ENCODE peak calls at places on chromosomes 1 and 21, in eight cellular contexts. D is heart left ventricle, Q is AG20443, V is T-helper 2 cell, T is fibroblast of mammary gland, X is body of pancreas, F is C1 segment of cervical spinal cord, Y is cerebellum. K is an unnamed sample.

GRCh38 chr1:201028473-201028889 is 5.0 kb upstream of the KIF21B start:
- DNase-seq in Q (no peak), Y (no peak), X (peak), D (no peak), V (no peak), F (no peak), T (peak), K (peak)

GRCh38 chr1:178238722-178239510 is 145.0 kb downstream of the RASAL2 start:
- DNase-seq in Q (peak), F (no peak), D (no peak), X (no peak), Y (no peak), T (peak), V (no peak), K (no peak)

GRCh38 chr1:84442256-84442655 is 36.8 kb upstream of the RPF1 start:
- DNase-seq in Y (no peak), X (no peak), F (no peak), D (no peak), V (no peak), T (peak), Q (peak), K (no peak)

GRCh38 chr1:91537281-91538069 is 36.8 kb downstream of the CDC7 start:
- DNase-seq in V (no peak), Q (peak), T (peak), D (no peak), F (no peak), X (no peak), Y (no peak), K (no peak)

GRCh38 chr1:36387141-36387949 is 1.6 kb upstream of the STK40 start:
- DNase-seq in Q (peak), D (no peak), T (peak), V (no peak), F (peak), X (no peak), Y (no peak), K (no peak)

GRCh38 chr21:39724944-39725343 is 20.0 kb upstream of the IGSF5 start:
- DNase-seq in Y (no peak), X (no peak), V (no peak), T (no peak), F (no peak), D (no peak), Q (no peak), K (no peak)

GRCh38 chr21:37899141-37899540 is 17.1 kb downstream of the KCNJ6 start:
- DNase-seq in D (no peak), V (no peak), X (no peak), F (no peak), T (no peak), Q (peak), Y (no peak), K (no peak)

GRCh38 chr1:17653728-17654351 is 101.3 kb upstream of the ACTL8 start:
- DNase-seq in F (peak), D (no peak), Y (peak), Q (peak), V (no peak), X (peak), T (peak), K (peak)

GRCh38 chr1:156281281-156282142 is 1.1 kb downstream of the SMG5 start:
- DNase-seq in T (peak), D (peak), X (no peak), F (no peak), V (no peak), Q (peak), Y (no peak), K (peak)

GRCh38 chr1:179058343-179059184 is 23.3 kb upstream of the TOR3A start:
- DNase-seq in Q (peak), D (no peak), T (no peak), V (no peak), Y (no peak), F (no peak), X (no peak), K (no peak)

GRCh38 chr1:119112791-119113190 is 27.7 kb downstream of the WARS2 start:
- DNase-seq in F (no peak), V (no peak), X (no peak), D (no peak), T (peak), Q (no peak), Y (no peak), K (no peak)

GRCh38 chr1:171718216-171718615 is 23.6 kb downstream of the VAMP4 start:
- DNase-seq in Y (no peak), X (no peak), V (no peak), T (peak), D (no peak), Q (peak), F (no peak), K (no peak)

GRCh38 chr1:84582802-84583587 is 8.8 kb upstream of the CTBS start:
- DNase-seq in X (no peak), Q (peak), T (no peak), D (no peak), Y (no peak), V (no peak), F (no peak), K (no peak)

GRCh38 chr1:43572551-43572950 is 41.9 kb downstream of the PTPRF start:
- DNase-seq in F (no peak), T (no peak), Q (no peak), Y (no peak), D (no peak), X (no peak), V (no peak), K (no peak)

GRCh38 chr1:162373541-162374375 is 2.9 kb downstream of the SPATA46 start:
- DNase-seq in X (no peak), F (no peak), Q (no peak), Y (peak), D (no peak), V (no peak), T (peak), K (no peak)

GRCh38 chr1:55970711-55971110 is 608.7 kb downstream of the PLPP3 start:
- DNase-seq in T (peak), X (no peak), Y (no peak), V (no peak), F (no peak), Q (peak), D (no peak), K (no peak)

GRCh38 chr1:78255849-78256248 is 210.1 kb downstream of the GIPC2 start:
- DNase-seq in Y (no peak), Q (no peak), D (no peak), T (peak), X (no peak), V (no peak), F (no peak), K (no peak)

GRCh38 chr1:66980745-66981367 is 56.1 kb downstream of the MIER1 start:
- DNase-seq in Q (no peak), F (no peak), X (no peak), Y (no peak), T (peak), V (no peak), D (no peak), K (no peak)

GRCh38 chr1:230250676-230251075 is 175.5 kb downstream of the PGBD5 start:
- DNase-seq in F (no peak), Y (no peak), X (no peak), Q (no peak), D (no peak), V (no peak), T (no peak), K (no peak)

GRCh38 chr1:234848972-234849641 is 239.1 kb upstream of the IRF2BP2 start:
- DNase-seq in Q (peak), D (no peak), Y (no peak), F (no peak), V (no peak), X (no peak), T (peak), K (no peak)

GRCh38 chr1:93995837-93996526 is 86.8 kb upstream of the GCLM start:
- DNase-seq in V (no peak), Y (no peak), F (no peak), D (no peak), Q (no peak), X (no peak), T (no peak), K (no peak)

GRCh38 chr1:167701510-167701909 is 20.3 kb upstream of the MPZL1 start:
- DNase-seq in V (no peak), D (no peak), X (no peak), T (no peak), F (no peak), Y (no peak), Q (no peak), K (no peak)

GRCh38 chr1:179776831-179777230 is 33.7 kb downstream of the FAM163A start:
- DNase-seq in F (no peak), D (no peak), Y (no peak), X (no peak), V (no peak), Q (no peak), T (no peak), K (no peak)

GRCh38 chr21:33750017-33750416 is 107.7 kb downstream of the ITSN1 start:
- DNase-seq in Y (no peak), V (no peak), T (no peak), D (peak), Q (no peak), X (peak), F (no peak), K (no peak)

GRCh38 chr1:161408404-161409085 is 40.9 kb upstream of the CFAP126 start:
- DNase-seq in Q (no peak), F (no peak), T (no peak), Y (no peak), X (no peak), D (no peak), V (no peak), K (no peak)

GRCh38 chr1:204566583-204566955 is 50.4 kb downstream of the MDM4 start:
- DNase-seq in F (no peak), X (no peak), Q (no peak), T (no peak), Y (no peak), D (no peak), V (no peak), K (no peak)

GRCh38 chr21:17799414-17800164 is 19.6 kb downstream of the C21orf91 start:
- DNase-seq in D (no peak), T (no peak), Q (no peak), Y (no peak), X (no peak), V (no peak), F (no peak), K (no peak)

GRCh38 chr1:46533179-46533864 is 18.1 kb downstream of the KNCN start:
- DNase-seq in T (peak), D (no peak), V (no peak), X (peak), Q (peak), Y (peak), F (no peak), K (no peak)

GRCh38 chr1:201795066-201795465 is 33.9 kb upstream of the IPO9 start:
- DNase-seq in T (peak), V (no peak), Y (no peak), F (no peak), X (no peak), Q (peak), D (no peak), K (no peak)

GRCh38 chr1:48236716-48237470 is 14.4 kb downstream of the SLC5A9 start:
- DNase-seq in V (no peak), Q (peak), F (no peak), D (no peak), Y (peak), T (peak), X (no peak), K (no peak)

GRCh38 chr1:225652726-225653462 is at the start of gene ENAH:
- DNase-seq in Q (peak), T (peak), V (no peak), D (peak), F (peak), Y (peak), X (peak), K (peak)

GRCh38 chr1:115426271-115426771 is 88.3 kb upstream of the NGF start:
- DNase-seq in T (peak), Y (no peak), Q (peak), F (no peak), D (peak), V (no peak), X (peak), K (peak)